ENCODE peak calls at places on chromosomes 3 and 15, in nine cellular contexts. S, P, W, B, V, D, C, E and A are unnamed samples.

GRCh38 chr15:78308422-78309021 is 9.1 kb upstream of the SKIC8 start:
- DNase-seq in W (peak), B (no peak), S (peak), P (peak), D (peak), E (no peak), V (peak), C (peak), A (peak)

GRCh38 chr3:188584162-188584529 is 430.2 kb downstream of the LPP start:
- DNase-seq in C (peak), S (peak), W (no peak), V (no peak), E (no peak), P (peak), D (no peak), B (peak), A (no peak)

GRCh38 chr3:136617123-136617700 is 135.0 kb downstream of the STAG1 start:
- DNase-seq in D (no peak), P (no peak), B (no peak), E (no peak), W (no peak), C (no peak), S (no peak), V (no peak), A (no peak)

GRCh38 chr3:159865042-159865579 is 123.5 kb upstream of the IL12A start:
- DNase-seq in P (peak), B (peak), V (no peak), W (no peak), C (peak), D (no peak), S (no peak), E (no peak), A (no peak)

GRCh38 chr3:172522871-172523818 is at the start of gene TNFSF10:
- DNase-seq in V (peak), S (peak), B (no peak), W (peak), P (peak), E (peak), C (no peak), D (peak), A (peak)

GRCh38 chr3:184746131-184747120 is 34.6 kb upstream of the MAGEF1 start:
- DNase-seq in S (no peak), D (no peak), V (no peak), B (no peak), E (no peak), C (no peak), W (no peak), P (no peak), A (no peak)

GRCh38 chr15:45376300-45376928 is 1.9 kb downstream of the GATM start:
- DNase-seq in W (no peak), D (no peak), V (no peak), P (no peak), C (no peak), S (no peak), B (no peak), E (no peak), A (no peak)

GRCh38 chr15:31364301-31365031 is 37.8 kb downstream of the KLF13 start:
- DNase-seq in D (no peak), S (peak), C (no peak), V (no peak), P (no peak), B (no peak), W (no peak), E (no peak), A (no peak)

GRCh38 chr3:58234516-58234931 is 3.1 kb upstream of the ABHD6 start:
- DNase-seq in W (no peak), P (peak), S (peak), E (no peak), V (no peak), C (peak), B (no peak), D (no peak), A (no peak)

GRCh38 chr3:49018707-49019006 is 277 bp upstream of the DALRD3 start:
- DNase-seq in B (no peak), P (no peak), D (no peak), E (no peak), W (no peak), S (no peak), C (no peak), V (no peak), A (no peak)

GRCh38 chr3:175288616-175289015 is 429.5 kb downstream of the NAALADL2 start:
- DNase-seq in D (no peak), V (no peak), S (no peak), C (no peak), W (no peak), P (no peak), E (no peak), B (no peak), A (no peak)

GRCh38 chr3:138862924-138863775 is 28.4 kb upstream of the PIK3CB start:
- DNase-seq in P (peak), D (no peak), V (peak), S (peak), B (no peak), E (no peak), W (no peak), C (peak), A (no peak)

GRCh38 chr3:59607628-59608027 is 557.8 kb upstream of the CFAP20DC start:
- DNase-seq in B (no peak), S (no peak), V (no peak), C (no peak), W (no peak), E (no peak), P (peak), D (no peak), A (no peak)

GRCh38 chr3:123281929-123282328 is 80.2 kb downstream of the SEC22A start:
- DNase-seq in V (no peak), W (no peak), C (no peak), P (no peak), S (no peak), D (no peak), E (no peak), B (no peak), A (no peak)

GRCh38 chr3:38588995-38589937 is 60.2 kb downstream of the SCN5A start:
- DNase-seq in C (no peak), V (no peak), W (no peak), D (no peak), E (no peak), S (no peak), B (no peak), P (no peak), A (no peak)

GRCh38 chr3:122974764-122975162 is 52.8 kb downstream of the SEMA5B start:
- DNase-seq in P (no peak), D (no peak), W (no peak), C (no peak), V (no peak), B (no peak), E (peak), S (peak), A (no peak)

GRCh38 chr15:94294556-94294955 is 63.2 kb downstream of the MCTP2 start:
- DNase-seq in C (peak), S (no peak), V (no peak), P (peak), E (no peak), W (no peak), D (no peak), B (no peak), A (no peak)

GRCh38 chr15:40358492-40359353 is 704 bp downstream of the DISP2 start:
- DNase-seq in E (no peak), W (no peak), P (no peak), C (no peak), D (peak), S (no peak), V (no peak), B (no peak), A (no peak)
- TF ChIP-seq CTCF in E (no peak), W (peak), P (no peak), C (no peak), D (peak), S (peak), V (no peak), B (peak), A (no peak)

GRCh38 chr3:40452876-40453730 is 4.0 kb upstream of the RPL14 start:
- DNase-seq in B (peak), C (peak), E (peak), P (peak), W (peak), V (peak), S (peak), D (peak), A (peak)

GRCh38 chr3:40452057-40452456 is 5.1 kb upstream of the RPL14 start:
- DNase-seq in W (no peak), E (no peak), C (no peak), D (no peak), B (no peak), S (no peak), P (no peak), V (no peak), A (no peak)

GRCh38 chr3:40451551-40451950 is 5.6 kb upstream of the RPL14 start:
- DNase-seq in S (no peak), D (no peak), W (no peak), B (no peak), C (peak), E (no peak), P (no peak), V (no peak), A (no peak)

GRCh38 chr3:40453933-40454332 is 3.2 kb upstream of the RPL14 start:
- DNase-seq in S (no peak), E (no peak), W (no peak), C (no peak), P (no peak), V (no peak), D (no peak), B (no peak), A (no peak)

GRCh38 chr3:40452562-40452875 is 4.6 kb upstream of the RPL14 start:
- DNase-seq in E (no peak), C (no peak), P (no peak), S (no peak), D (no peak), B (no peak), W (no peak), V (no peak), A (no peak)
- TF ChIP-seq CTCF in E (no peak), C (no peak), P (no peak), S (no peak), D (no peak), B (no peak), W (no peak), V (no peak), A (no peak)

GRCh38 chr15:40873625-40874561 is at the start of gene RHOV:
- DNase-seq in V (peak), E (no peak), P (peak), B (no peak), D (peak), W (peak), S (peak), C (no peak), A (peak)
- TF ChIP-seq CTCF in V (no peak), E (no peak), P (no peak), B (peak), D (peak), W (peak), S (peak), C (peak), A (peak)

GRCh38 chr3:126977821-126978220 is 5.1 kb upstream of the PLXNA1 start:
- DNase-seq in C (no peak), B (no peak), E (no peak), P (no peak), V (no peak), D (no peak), W (no peak), S (no peak), A (no peak)
- TF ChIP-seq CTCF in C (peak), B (no peak), E (no peak), P (no peak), V (no peak), D (no peak), W (no peak), S (no peak), A (no peak)

GRCh38 chr15:48945386-48945785 is 18.3 kb downstream of the SHC4 start:
- DNase-seq in E (no peak), V (no peak), W (no peak), B (no peak), S (peak), P (no peak), C (no peak), D (no peak), A (no peak)
- TF ChIP-seq CTCF in E (no peak), V (no peak), W (no peak), B (no peak), S (no peak), P (no peak), C (no peak), D (no peak), A (no peak)